ENCODE peak calls at places on chromosomes 3 and 15, in six cellular contexts. One of them, this sample, is unnamed.

GRCh38 chr15:58212909-58213526 is 74.8 kb downstream of the AQP9 start:
- DNase-seq in mesenchymal stem cell: no peak
- DNase-seq in neuronal stem cell: no peak
- DNase-seq in H1: no peak
- DNase-seq in mesendoderm: no peak
- DNase-seq in IMR-90: peak; percentile 55
- DNase-seq in this sample: peak; percentile 69

GRCh38 chr15:92819312-92820232 is 80.6 kb upstream of the CHD2 start:
- DNase-seq in H1: no peak
- DNase-seq in mesenchymal stem cell: peak; percentile 32
- DNase-seq in IMR-90: no peak
- DNase-seq in mesendoderm: peak; percentile 25
- DNase-seq in neuronal stem cell: no peak
- DNase-seq in this sample: peak; percentile 25

GRCh38 chr15:45640610-45641009 is 5.8 kb downstream of the SQOR start:
- DNase-seq in mesenchymal stem cell: peak; percentile 97
- DNase-seq in H1: no peak
- DNase-seq in IMR-90: peak; percentile 96
- DNase-seq in neuronal stem cell: no peak
- DNase-seq in mesendoderm: no peak
- DNase-seq in this sample: no peak

GRCh38 chr3:14766428-14767244 is 52.1 kb upstream of the FGD5 start:
- DNase-seq in mesendoderm: no peak
- DNase-seq in neuronal stem cell: no peak
- DNase-seq in mesenchymal stem cell: no peak
- DNase-seq in H1: peak; percentile 39
- DNase-seq in IMR-90: no peak
- DNase-seq in this sample: no peak

GRCh38 chr3:112793311-112794081 is 53.2 kb downstream of the CD200R1L start:
- DNase-seq in neuronal stem cell: no peak
- DNase-seq in H1: no peak
- DNase-seq in mesenchymal stem cell: no peak
- DNase-seq in IMR-90: no peak
- DNase-seq in mesendoderm: no peak
- DNase-seq in this sample: no peak

GRCh38 chr3:111936191-111936841 is 42.5 kb upstream of the ABHD10 start:
- DNase-seq in neuronal stem cell: no peak
- DNase-seq in IMR-90: peak; percentile 84
- DNase-seq in mesendoderm: no peak
- DNase-seq in mesenchymal stem cell: peak; percentile 74
- DNase-seq in H1: no peak
- DNase-seq in this sample: peak; percentile 59

GRCh38 chr15:91271565-91272153 is 171.6 kb downstream of the SV2B start:
- DNase-seq in mesenchymal stem cell: peak; percentile 65
- DNase-seq in IMR-90: peak; percentile 65
- DNase-seq in neuronal stem cell: peak; percentile 84
- DNase-seq in H1: peak; percentile 69
- DNase-seq in mesendoderm: peak; percentile 71
- DNase-seq in this sample: peak; percentile 89

GRCh38 chr3:33173103-33173502 is 45.5 kb downstream of the SUSD5 start:
- DNase-seq in neuronal stem cell: no peak
- DNase-seq in mesenchymal stem cell: no peak
- DNase-seq in mesendoderm: no peak
- DNase-seq in H1: no peak
- DNase-seq in IMR-90: no peak
- DNase-seq in this sample: no peak

GRCh38 chr15:72420580-72420979 is 22.5 kb downstream of the TMEM202 start:
- DNase-seq in H1: no peak
- DNase-seq in mesenchymal stem cell: no peak
- DNase-seq in mesendoderm: no peak
- DNase-seq in IMR-90: no peak
- DNase-seq in neuronal stem cell: no peak
- DNase-seq in this sample: no peak

DNA sequence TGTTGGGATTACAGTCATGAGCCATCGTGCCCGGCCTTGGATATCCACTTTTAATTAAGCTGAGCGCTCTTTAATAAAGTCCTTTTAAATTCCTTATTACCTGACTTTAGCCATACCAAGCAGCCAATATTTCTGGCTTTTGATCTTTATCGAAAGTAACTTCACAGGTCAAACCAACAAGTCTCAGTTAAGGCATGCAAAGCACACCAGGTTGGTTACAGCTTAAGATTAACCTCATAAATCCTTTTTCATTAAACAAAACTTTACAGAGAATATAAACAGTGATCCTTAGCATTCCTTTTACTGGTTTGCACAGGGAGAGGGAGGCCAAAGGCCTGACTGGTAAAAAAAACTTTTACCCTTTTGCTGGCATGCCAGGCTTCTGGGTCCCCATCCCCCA is 17.7 kb downstream of the ZNF662 start:
- DNase-seq in mesenchymal stem cell: no peak
- DNase-seq in neuronal stem cell: no peak
- DNase-seq in mesendoderm: no peak
- DNase-seq in H1: no peak
- DNase-seq in IMR-90: no peak
- DNase-seq in this sample: no peak
- H3K27ac ChIP-seq in mesenchymal stem cell: no peak overlapping the region
- H3K27ac ChIP-seq in neuronal stem cell: no peak overlapping the region
- H3K27ac ChIP-seq in mesendoderm: no peak overlapping the region
- H3K27ac ChIP-seq in H1: no peak overlapping the region
- H3K27ac ChIP-seq in IMR-90: no peak overlapping the region
- H3K27ac ChIP-seq in this sample: no peak overlapping the region

DNA sequence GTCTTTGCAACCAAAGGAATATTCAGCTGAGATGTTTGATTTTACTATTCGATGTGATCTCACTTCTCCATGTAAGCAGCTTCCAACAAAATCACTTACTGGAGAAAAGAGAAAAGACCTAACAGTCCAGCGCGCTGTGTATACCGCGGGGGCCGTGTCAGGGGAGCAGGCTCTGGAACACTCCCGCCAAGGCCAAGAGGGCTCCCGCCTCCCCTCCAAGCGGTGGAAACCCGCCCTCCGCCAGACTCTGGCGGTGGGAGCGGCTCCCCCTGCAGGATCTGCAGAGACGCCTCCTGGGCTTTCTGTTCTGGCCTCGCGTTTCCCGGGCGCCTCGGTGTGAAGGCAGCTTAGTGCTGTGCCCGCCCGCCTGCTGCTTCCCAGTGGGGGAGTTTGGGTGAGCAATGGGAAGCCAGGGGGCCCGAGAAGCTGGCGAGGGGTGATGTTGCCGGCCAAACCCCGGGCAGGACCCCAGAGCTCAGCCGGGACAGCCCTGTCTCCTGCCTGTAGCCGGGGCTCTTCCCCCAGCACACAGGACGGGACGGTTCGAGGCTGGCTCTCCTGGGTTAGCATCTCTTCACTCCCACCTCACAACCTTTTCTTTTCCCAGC is 36.3 kb downstream of the CHST14 start:
- DNase-seq in mesendoderm: peak; percentile 88
- DNase-seq in mesenchymal stem cell: peak; percentile 85
- DNase-seq in IMR-90: peak; percentile 64
- DNase-seq in neuronal stem cell: peak; percentile 70
- DNase-seq in H1: peak; percentile 87
- DNase-seq in this sample: peak; percentile 79
- H3K4me3 ChIP-seq in mesendoderm: no peak overlapping the region
- H3K4me3 ChIP-seq in mesenchymal stem cell: peak overlapping the region; percentile 68
- H3K4me3 ChIP-seq in IMR-90: peak overlapping the region; percentile 26
- H3K4me3 ChIP-seq in neuronal stem cell: no peak overlapping the region
- H3K4me3 ChIP-seq in H1: no peak overlapping the region
- H3K4me3 ChIP-seq in this sample: no peak overlapping the region

DNA sequence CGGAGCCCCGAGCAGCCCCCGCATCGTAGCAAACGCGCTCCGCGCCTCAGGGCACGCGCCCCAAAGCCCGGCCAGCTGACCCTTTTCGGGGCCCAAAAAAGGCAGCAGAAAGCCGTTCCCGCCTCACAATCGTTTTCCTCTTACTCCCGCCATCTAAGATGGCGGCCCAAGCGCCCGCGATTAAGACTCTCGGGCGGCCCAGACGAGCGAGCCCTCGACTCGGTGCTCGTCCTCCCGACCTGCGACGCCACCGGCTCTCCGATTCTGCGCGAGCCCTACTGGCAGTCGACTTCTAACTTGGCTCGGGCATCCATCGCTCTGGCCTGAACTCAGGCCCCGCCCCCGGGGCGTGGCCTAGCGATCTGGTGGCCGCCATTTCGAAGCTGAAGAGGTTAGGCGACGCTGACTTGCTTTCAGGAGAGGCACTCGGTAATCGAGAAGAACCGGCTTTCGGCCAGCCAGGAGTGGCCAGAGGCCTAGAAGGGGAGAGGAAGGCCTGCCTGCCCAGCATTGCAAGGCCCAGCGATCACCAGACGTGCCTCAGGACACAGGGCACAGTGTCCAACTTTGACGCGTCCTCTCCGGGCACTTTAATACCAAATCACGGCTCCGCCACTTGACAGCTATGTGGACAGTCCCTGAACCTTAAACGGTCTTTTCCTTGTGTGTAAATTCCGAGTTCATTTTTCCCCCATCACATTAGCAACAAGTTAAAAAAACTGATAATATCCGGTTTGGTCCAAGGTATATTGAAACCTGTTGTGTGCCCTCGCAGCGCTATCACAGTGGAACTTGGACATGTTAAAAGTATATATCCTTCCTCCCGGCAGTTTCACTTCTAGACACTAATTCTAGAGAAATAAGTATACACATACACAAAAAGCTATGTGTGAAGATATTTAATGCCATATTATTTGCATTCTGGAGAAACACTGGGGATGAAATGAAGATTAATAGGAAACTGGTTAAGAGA is at the start of gene RAF1:
- DNase-seq in IMR-90: peak; percentile 98
- DNase-seq in mesenchymal stem cell: peak; percentile 98
- DNase-seq in neuronal stem cell: peak; percentile 97
- DNase-seq in mesendoderm: peak; percentile 99
- DNase-seq in H1: peak; percentile 98
- DNase-seq in this sample: peak; percentile 100
- H2BK120ac ChIP-seq in IMR-90: peak within 1 kb of the TSS; percentile 91
- H2BK120ac ChIP-seq in mesenchymal stem cell: peak within 1 kb of the TSS; percentile 99
- H2BK120ac ChIP-seq in neuronal stem cell: peak within 1 kb of the TSS; percentile 96
- H2BK120ac ChIP-seq in mesendoderm: peak within 1 kb of the TSS; percentile 17
- H2BK120ac ChIP-seq in H1: no peak within 1 kb of the TSS
- H2BK120ac ChIP-seq in this sample: peak within 1 kb of the TSS; percentile 95

DNA sequence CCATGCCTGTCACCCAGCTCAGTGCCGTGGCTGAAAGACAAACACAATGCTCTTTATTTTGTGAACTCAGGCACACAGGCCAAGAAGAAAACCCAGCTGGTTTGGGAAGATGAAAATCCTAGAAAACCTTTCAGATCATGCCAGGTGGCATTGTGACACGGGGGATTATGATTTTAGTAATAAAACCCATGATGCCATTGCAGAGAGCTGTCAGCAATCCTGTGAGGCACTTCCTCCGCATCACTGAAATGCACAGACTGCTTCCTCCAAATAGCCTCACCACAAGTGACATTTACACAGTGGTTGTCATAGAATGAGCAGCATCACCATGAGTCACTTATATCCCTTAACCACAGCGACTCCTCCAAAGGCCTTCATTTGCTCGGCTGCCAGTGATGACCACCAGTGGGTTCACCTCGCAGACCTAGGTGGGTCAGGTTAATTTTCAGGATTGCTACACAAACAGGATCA is 22.7 kb downstream of the ABHD6 start:
- DNase-seq in mesenchymal stem cell: peak; percentile 85
- DNase-seq in mesendoderm: no peak
- DNase-seq in IMR-90: peak; percentile 93
- DNase-seq in neuronal stem cell: no peak
- DNase-seq in H1: no peak
- DNase-seq in this sample: peak; percentile 6
- H3K27ac ChIP-seq in mesenchymal stem cell: no peak overlapping the region
- H3K27ac ChIP-seq in mesendoderm: no peak overlapping the region
- H3K27ac ChIP-seq in IMR-90: no peak overlapping the region
- H3K27ac ChIP-seq in neuronal stem cell: peak overlapping the region; percentile 60
- H3K27ac ChIP-seq in H1: no peak overlapping the region
- H3K27ac ChIP-seq in this sample: no peak overlapping the region

GRCh38 chr15:100343251-100343650 is 1.5 kb upstream of the ADAMTS17 start:
- DNase-seq in mesendoderm: no peak
- DNase-seq in IMR-90: no peak
- DNase-seq in mesenchymal stem cell: no peak
- DNase-seq in H1: no peak
- DNase-seq in neuronal stem cell: no peak
- DNase-seq in this sample: no peak

GRCh38 chr15:100340721-100341661 is 784 bp downstream of the ADAMTS17 start:
- DNase-seq in mesenchymal stem cell: no peak
- DNase-seq in mesendoderm: peak; percentile 28
- DNase-seq in neuronal stem cell: no peak
- DNase-seq in H1: no peak
- DNase-seq in IMR-90: no peak
- DNase-seq in this sample: no peak

GRCh38 chr15:100339999-100340398 is 1.8 kb downstream of the ADAMTS17 start:
- DNase-seq in mesendoderm: no peak
- DNase-seq in mesenchymal stem cell: no peak
- DNase-seq in H1: no peak
- DNase-seq in IMR-90: no peak
- DNase-seq in neuronal stem cell: no peak
- DNase-seq in this sample: no peak

GRCh38 chr15:100338971-100339444 is 2.8 kb downstream of the ADAMTS17 start:
- DNase-seq in mesendoderm: peak; percentile 87
- DNase-seq in neuronal stem cell: peak; percentile 53
- DNase-seq in H1: peak; percentile 66
- DNase-seq in mesenchymal stem cell: no peak
- DNase-seq in IMR-90: peak; percentile 24
- DNase-seq in this sample: peak; percentile 20

GRCh38 chr15:100341662-100342560 is at the start of gene ADAMTS17:
- DNase-seq in mesenchymal stem cell: peak; percentile 37
- DNase-seq in IMR-90: peak; percentile 39
- DNase-seq in mesendoderm: peak; percentile 97
- DNase-seq in H1: peak; percentile 91
- DNase-seq in neuronal stem cell: peak; percentile 89
- DNase-seq in this sample: peak; percentile 43
- H3K4me3 ChIP-seq in mesenchymal stem cell: peak within 1 kb of the TSS; percentile 78
- H3K4me3 ChIP-seq in IMR-90: no peak within 1 kb of the TSS
- H3K4me3 ChIP-seq in mesendoderm: peak within 1 kb of the TSS; percentile 22
- H3K4me3 ChIP-seq in H1: peak within 1 kb of the TSS; percentile 32
- H3K4me3 ChIP-seq in neuronal stem cell: peak within 1 kb of the TSS; percentile 79
- H3K4me3 ChIP-seq in this sample: peak within 1 kb of the TSS; percentile 67

GRCh38 chr3:189056612-189057352 is 115.0 kb upstream of the TPRG1 start:
- DNase-seq in IMR-90: no peak
- DNase-seq in mesenchymal stem cell: no peak
- DNase-seq in mesendoderm: no peak
- DNase-seq in neuronal stem cell: no peak
- DNase-seq in H1: no peak
- DNase-seq in this sample: peak; percentile 42

GRCh38 chr3:189053327-189053726 is 118.4 kb upstream of the TPRG1 start:
- DNase-seq in IMR-90: no peak
- DNase-seq in H1: no peak
- DNase-seq in mesendoderm: no peak
- DNase-seq in neuronal stem cell: no peak
- DNase-seq in mesenchymal stem cell: no peak
- DNase-seq in this sample: no peak

GRCh38 chr3:189058071-189058470 is 113.7 kb upstream of the TPRG1 start:
- DNase-seq in mesenchymal stem cell: no peak
- DNase-seq in IMR-90: no peak
- DNase-seq in neuronal stem cell: no peak
- DNase-seq in mesendoderm: no peak
- DNase-seq in H1: no peak
- DNase-seq in this sample: no peak

DNA sequence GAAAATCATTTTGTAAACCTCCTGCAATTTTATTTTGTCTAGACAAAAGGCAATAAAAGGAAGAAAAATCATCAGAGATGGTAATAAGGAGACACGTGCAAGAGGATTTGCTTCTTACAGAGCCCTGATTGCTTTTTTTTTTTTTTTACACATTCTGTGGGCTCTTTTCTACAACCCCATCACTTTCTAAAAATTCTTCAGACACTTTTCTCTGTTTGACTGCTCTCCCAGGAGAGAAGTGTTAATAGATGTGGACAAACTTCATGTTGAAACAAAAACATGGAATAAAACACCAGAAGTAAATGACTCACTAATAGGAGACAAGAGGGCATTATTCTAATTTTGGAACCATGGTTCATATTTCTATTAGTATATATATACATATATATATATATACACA is 114.4 kb upstream of the TPRG1 start:
- DNase-seq in mesendoderm: no peak
- DNase-seq in IMR-90: no peak
- DNase-seq in mesenchymal stem cell: no peak
- DNase-seq in neuronal stem cell: no peak
- DNase-seq in H1: no peak
- DNase-seq in this sample: no peak
- H2BK120ac ChIP-seq in mesendoderm: no peak overlapping the region
- H2BK120ac ChIP-seq in IMR-90: no peak overlapping the region
- H2BK120ac ChIP-seq in mesenchymal stem cell: no peak overlapping the region
- H2BK120ac ChIP-seq in neuronal stem cell: no peak overlapping the region
- H2BK120ac ChIP-seq in H1: no peak overlapping the region
- H2BK120ac ChIP-seq in this sample: no peak overlapping the region